ENCODE peak calls at places on chromosomes 11 and 22, in ten cellular contexts. K, P, M, R, V, Y, E, N, O and Q are unnamed samples.

GRCh38 chr11:38791346-38791961 is 2193.4 kb upstream of the RAG2 start:
- DNase-seq in K (no peak), P (peak), M (peak), R (peak), V (no peak), Y (no peak), E (no peak), N (peak), O (peak), Q (no peak)

GRCh38 chr11:86492370-86493030 is 117.8 kb downstream of the CCDC81 start:
- DNase-seq in K (no peak), P (no peak), M (no peak), R (no peak), V (no peak), Y (no peak), E (no peak), N (no peak), O (no peak), Q (no peak)

GRCh38 chr11:75820636-75821035 is 5.6 kb downstream of the UVRAG start:
- DNase-seq in K (no peak), P (no peak), M (peak), R (no peak), V (no peak), Y (no peak), E (no peak), N (no peak), O (no peak), Q (no peak)

GRCh38 chr22:44132724-44133123 is 48.0 kb upstream of the PARVG start:
- DNase-seq in K (no peak), P (no peak), M (no peak), R (no peak), V (no peak), Y (no peak), E (no peak), N (no peak), O (no peak), Q (no peak)

GRCh38 chr11:1382429-1382828 is 7.3 kb upstream of the BRSK2 start:
- DNase-seq in K (no peak), P (no peak), M (no peak), R (no peak), V (no peak), Y (no peak), E (no peak), N (no peak), O (no peak), Q (no peak)

GRCh38 chr11:110785398-110785797 is 73.2 kb upstream of the ARHGAP20 start:
- DNase-seq in K (no peak), P (no peak), M (no peak), R (no peak), V (no peak), Y (no peak), E (no peak), N (no peak), O (no peak), Q (no peak)

GRCh38 chr22:39530692-39531331 is 1.7 kb downstream of the RPS19BP1 start:
- DNase-seq in K (no peak), P (peak), M (peak), R (no peak), V (no peak), Y (no peak), E (no peak), N (no peak), O (no peak), Q (no peak)

GRCh38 chr22:46849101-46849500 is 86.7 kb downstream of the TBC1D22A start:
- DNase-seq in K (no peak), P (no peak), M (no peak), R (no peak), V (no peak), Y (no peak), E (no peak), N (no peak), O (no peak), Q (no peak)